ENCODE peak calls at places on chromosomes 2 and 18, in four cellular contexts. F, K, X and E are unnamed samples.

GRCh38 chr2:44360749-44361329 is 455 bp downstream of the PREPL start:
- DNase-seq in F (no peak), K (peak; percentile 20), X (peak; percentile 5), E (peak; percentile 44)

GRCh38 chr2:38619458-38620164 is 16.9 kb upstream of the HNRNPLL start:
- DNase-seq in F (no peak), K (no peak), X (peak; percentile 67), E (no peak)

GRCh38 chr2:195663007-195663406 is 6.0 kb downstream of the SLC39A10 start:
- DNase-seq in F (no peak), K (no peak), X (no peak), E (no peak)

GRCh38 chr18:22207022-22207758 is 37.8 kb downstream of the GATA6 start:
- DNase-seq in F (no peak), K (no peak), X (peak; percentile 66), E (no peak)

GRCh38 chr18:79495591-79496071 is 99.9 kb downstream of the NFATC1 start:
- DNase-seq in F (no peak), K (no peak), X (no peak), E (no peak)

GRCh38 chr2:24360963-24361330 is 611 bp upstream of the ITSN2 start:
- DNase-seq in F (no peak), K (no peak), X (no peak), E (no peak)

GRCh38 chr2:176421291-176422050 is 152.2 kb downstream of the MTX2 start:
- DNase-seq in F (no peak), K (no peak), X (peak; percentile 40), E (no peak)

GRCh38 chr18:58344080-58344670 is 284.7 kb downstream of the ALPK2 start:
- DNase-seq in F (no peak), K (no peak), X (no peak), E (no peak)

GRCh38 chr2:11411768-11412448 is 54.1 kb downstream of the E2F6 start:
- DNase-seq in F (peak; percentile 57), K (peak; percentile 65), X (peak; percentile 63), E (peak; percentile 69)

GRCh38 chr2:3434654-3435053 is 55.2 kb downstream of the TRAPPC12 start:
- DNase-seq in F (no peak), K (no peak), X (no peak), E (no peak)

GRCh38 chr2:235935773-235936172 is 232.4 kb downstream of the GBX2 start:
- DNase-seq in F (no peak), K (no peak), X (no peak), E (no peak)

GRCh38 chr18:55633032-55633431 is 45.0 kb upstream of the TCF4 start:
- DNase-seq in F (no peak), K (no peak), X (no peak), E (no peak)

GRCh38 chr2:176985871-176986270 is 226.7 kb upstream of the HNRNPA3 start:
- DNase-seq in F (no peak), K (no peak), X (no peak), E (no peak)

GRCh38 chr2:65017335-65017734 is 28.1 kb downstream of the SLC1A4 start:
- DNase-seq in F (no peak), K (no peak), X (no peak), E (no peak)

GRCh38 chr2:38737925-38738324 is 13.2 kb downstream of the SRSF7 start:
- DNase-seq in F (no peak), K (no peak), X (no peak), E (no peak)

GRCh38 chr18:49023938-49024341 is 73.2 kb upstream of the SMAD7 start:
- DNase-seq in F (no peak), K (no peak), X (no peak), E (no peak)

GRCh38 chr2:1157107-1157506 is 206.5 kb downstream of the SNTG2 start:
- DNase-seq in F (no peak), K (no peak), X (no peak), E (no peak)

GRCh38 chr18:362914-363295 is 95.1 kb upstream of the THOC1 start:
- DNase-seq in F (no peak), K (peak; percentile 7), X (no peak), E (no peak)

GRCh38 chr2:2740238-2740775 is 409.2 kb upstream of the MYT1L start:
- DNase-seq in F (no peak), K (no peak), X (no peak), E (no peak)

GRCh38 chr2:169329669-169330554 is 32.4 kb downstream of the LRP2 start:
- DNase-seq in F (no peak), K (no peak), X (no peak), E (no peak)

GRCh38 chr18:66616523-66616983 is 12.7 kb upstream of the CDH19 start:
- DNase-seq in F (peak; percentile 6), K (peak; percentile 35), X (no peak), E (peak; percentile 3)

GRCh38 chr2:7701807-7702206 is 784.6 kb downstream of the RNF144A start:
- DNase-seq in F (no peak), K (no peak), X (no peak), E (no peak)

GRCh38 chr2:219453691-219454131 is 19.1 kb downstream of the SPEG start:
- DNase-seq in F (no peak), K (no peak), X (peak; percentile 91), E (no peak)

GRCh38 chr2:167504061-167504460 is 615.8 kb downstream of the XIRP2 start:
- DNase-seq in F (no peak), K (no peak), X (no peak), E (no peak)

GRCh38 chr2:108968619-108969018 is 20.4 kb downstream of the EDAR start:
- DNase-seq in F (no peak), K (no peak), X (no peak), E (peak; percentile 82)

GRCh38 chr2:84495539-84496146 is 20.7 kb upstream of the DNAH6 start:
- DNase-seq in F (no peak), K (peak; percentile 64), X (peak; percentile 78), E (peak; percentile 75)

GRCh38 chr18:9392726-9393125 is 58.2 kb downstream of the TWSG1 start:
- DNase-seq in F (no peak), K (no peak), X (no peak), E (no peak)

GRCh38 chr18:48396561-48396960 is 12.6 kb downstream of the ZBTB7C start:
- DNase-seq in F (no peak), K (no peak), X (no peak), E (no peak)

GRCh38 chr2:209908511-209908910 is 93.9 kb upstream of the RPE start:
- DNase-seq in F (no peak), K (no peak), X (no peak), E (no peak)

GRCh38 chr18:34031810-34032209 is 192.9 kb downstream of the NOL4 start:
- DNase-seq in F (peak; percentile 18), K (no peak), X (no peak), E (no peak)

DNA sequence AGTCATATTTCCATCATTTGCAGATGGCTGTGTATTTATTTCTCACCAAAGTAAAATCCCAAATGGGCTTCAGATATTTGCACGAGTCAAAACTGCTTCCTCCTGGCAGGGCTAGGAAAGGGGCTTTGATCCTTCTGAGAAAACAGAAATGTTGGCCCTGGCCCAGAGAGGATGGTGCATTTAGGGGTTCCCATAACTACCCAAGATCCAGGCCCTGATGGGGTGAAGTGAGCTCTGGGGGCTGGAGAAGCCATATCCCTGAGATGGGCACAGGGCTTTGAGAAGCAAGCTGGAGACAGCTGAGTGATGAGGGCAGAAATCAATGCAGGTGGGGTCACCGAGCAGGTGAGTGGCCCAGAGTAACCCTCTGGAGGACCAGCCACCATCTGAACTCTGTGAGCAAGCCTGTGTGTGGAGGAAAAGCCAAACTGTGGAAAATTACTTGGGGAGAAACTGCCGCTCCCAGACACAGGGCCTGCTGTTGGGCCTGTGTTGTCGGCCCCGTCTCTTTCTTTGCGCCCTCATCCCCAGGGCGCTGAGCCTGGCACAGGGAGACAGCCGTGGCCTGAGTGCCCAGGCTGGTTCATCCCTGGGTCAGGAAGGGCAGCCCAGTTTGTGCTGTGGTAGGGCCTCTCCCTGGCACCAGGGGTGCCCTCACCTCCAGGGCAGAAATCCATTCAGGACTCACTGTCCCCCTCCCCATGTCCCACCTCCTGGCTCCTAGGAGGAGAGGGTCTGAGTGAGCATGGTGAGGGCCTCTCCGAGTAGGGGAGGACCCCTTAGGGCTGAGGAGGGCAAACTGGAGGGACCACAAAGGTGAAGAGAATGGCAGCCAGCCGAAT is 167.8 kb upstream of the HAAO start:
- DNase-seq in F (no peak), K (no peak), X (no peak), E (no peak)
- H3K4me1 ChIP-seq in F (no peaks in the 10 kb centered on the region), K (peaks cover 85% of the 10 kb centered on the region), X (peaks cover 30% of the 10 kb centered on the region), E (no peaks in the 10 kb centered on the region)

DNA sequence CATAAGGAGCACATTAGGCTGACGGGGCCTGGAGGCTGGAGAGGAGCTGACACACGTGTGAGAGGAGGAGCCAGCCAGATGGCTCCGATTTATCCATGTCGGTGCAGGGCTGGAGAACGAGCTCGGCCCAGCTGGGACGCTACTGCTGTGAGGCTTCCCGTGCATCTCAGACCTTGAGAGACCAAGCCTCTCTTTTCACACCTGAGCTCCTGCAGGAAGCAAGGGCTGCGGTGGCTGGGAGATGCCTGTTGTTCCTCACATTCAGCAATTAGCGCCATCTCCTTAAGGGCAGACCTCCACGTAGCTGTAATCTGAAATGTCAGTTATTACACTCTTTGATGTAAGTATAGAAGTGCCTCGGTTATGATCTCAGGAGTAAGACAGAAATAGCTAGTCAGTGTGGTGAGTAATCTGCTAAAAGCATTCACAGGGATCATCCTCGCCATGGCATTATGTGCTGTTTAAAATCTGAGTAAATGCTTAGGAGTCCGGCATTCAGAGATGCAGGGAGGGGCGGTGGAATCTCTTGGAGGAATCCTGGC is 107.9 kb downstream of the PRKCE start:
- DNase-seq in F (no peak), K (no peak), X (peak; percentile 87), E (no peak)
- H3K4me3 ChIP-seq in F (no peak overlapping the region), K (no peak overlapping the region), X (peak overlapping the region; percentile 10), E (no peak overlapping the region)

GRCh38 chr2:119727493-119727892 is 32.2 kb upstream of the PTPN4 start:
- DNase-seq in F (no peak), K (no peak), X (no peak), E (no peak)
- H3K27ac ChIP-seq in F (no peak overlapping the region), K (no peak overlapping the region), X (no peak overlapping the region), E (no peak overlapping the region)

DNA sequence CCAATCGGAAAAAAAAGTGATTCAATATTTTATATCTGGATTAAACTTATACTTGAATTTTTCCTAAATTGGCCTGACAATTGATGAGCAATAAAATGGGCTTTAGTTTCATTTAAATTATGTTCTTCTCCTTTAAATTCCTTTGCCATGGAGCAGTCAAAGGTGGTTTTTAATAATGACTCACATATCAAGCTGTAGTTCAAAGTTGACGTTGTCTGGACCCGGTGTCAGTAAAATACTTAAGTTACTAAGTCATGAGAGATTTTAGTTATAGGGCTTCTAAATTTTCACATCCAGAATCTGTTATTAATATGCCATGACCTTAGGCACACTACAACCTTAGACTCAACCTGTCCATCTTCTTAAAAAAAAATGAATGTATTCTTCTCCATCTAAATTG is 62.5 kb downstream of the CDH2 start:
- DNase-seq in F (no peak), K (no peak), X (peak; percentile 80), E (no peak)
- H3K4me1 ChIP-seq in F (no peaks in the 10 kb centered on the region), K (peaks cover 59% of the 10 kb centered on the region), X (peaks cover 17% of the 10 kb centered on the region), E (no peaks in the 10 kb centered on the region)

DNA sequence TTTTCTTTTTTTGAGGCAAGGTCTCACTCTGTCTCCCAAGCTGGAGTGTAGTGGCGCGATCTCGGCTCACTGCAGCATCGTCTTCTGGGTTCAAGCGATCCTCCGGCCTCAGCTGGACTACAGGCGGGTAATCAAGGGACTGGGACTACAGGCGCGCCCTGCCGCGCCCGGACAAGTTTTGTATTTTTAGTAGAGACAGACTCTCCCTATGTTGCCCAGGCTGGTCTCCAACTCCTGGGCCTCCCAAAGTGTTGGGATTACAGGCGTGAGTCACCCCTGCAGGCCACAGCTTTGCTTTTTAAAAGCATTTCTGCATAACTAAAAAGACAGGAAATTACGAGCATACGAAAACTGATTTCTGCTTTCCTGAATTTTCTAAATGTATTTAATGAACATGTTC is 891 bp upstream of the OSBPL1A start:
- DNase-seq in F (no peak), K (no peak), X (peak; percentile 46), E (no peak)
- H3K4me3 ChIP-seq in F (no peak overlapping the region), K (no peak overlapping the region), X (no peak overlapping the region), E (no peak overlapping the region)